ENCODE peak calls at places on chromosomes 5 and 9, in six cellular contexts. One of them, this sample, is unnamed. For H3K9me3, the result is how much of the 10 kb centered on the place peaks cover.

GRCh38 chr5:140251527-140251973 is 51.4 kb downstream of the PFDN1 start:
- DNase-seq in ovary: no peak
- DNase-seq in lower lobe of right lung: no peak
- DNase-seq in right cardiac atrium: no peak
- DNase-seq in neural progenitor cell: no peak
- DNase-seq in thoracic aorta: no peak
- DNase-seq in this sample: no peak

GRCh38 chr9:112226091-112226490 is 51.0 kb upstream of the SUSD1 start:
- DNase-seq in ovary: no peak
- DNase-seq in right cardiac atrium: no peak
- DNase-seq in neural progenitor cell: no peak
- DNase-seq in lower lobe of right lung: no peak
- DNase-seq in thoracic aorta: no peak
- DNase-seq in this sample: no peak

GRCh38 chr9:89888677-89889076 is 283.9 kb downstream of the GADD45G start:
- DNase-seq in lower lobe of right lung: no peak
- DNase-seq in right cardiac atrium: no peak
- DNase-seq in thoracic aorta: no peak
- DNase-seq in ovary: no peak
- DNase-seq in neural progenitor cell: no peak
- DNase-seq in this sample: no peak

GRCh38 chr9:91179237-91180138 is 182.2 kb downstream of the AUH start:
- DNase-seq in lower lobe of right lung: no peak
- DNase-seq in ovary: no peak
- DNase-seq in right cardiac atrium: no peak
- DNase-seq in thoracic aorta: no peak
- DNase-seq in neural progenitor cell: no peak
- DNase-seq in this sample: no peak

GRCh38 chr5:13866792-13867191 is 77.7 kb downstream of the DNAH5 start:
- DNase-seq in right cardiac atrium: peak
- DNase-seq in thoracic aorta: no peak
- DNase-seq in lower lobe of right lung: no peak
- DNase-seq in neural progenitor cell: peak
- DNase-seq in ovary: no peak
- DNase-seq in this sample: no peak

GRCh38 chr9:138067594-138068367 is 190.2 kb downstream of the CACNA1B start:
- DNase-seq in thoracic aorta: no peak
- DNase-seq in lower lobe of right lung: no peak
- DNase-seq in right cardiac atrium: no peak
- DNase-seq in neural progenitor cell: no peak
- DNase-seq in ovary: no peak
- DNase-seq in this sample: no peak

GRCh38 chr9:131119600-131119999 is 5.8 kb upstream of the NUP214 start:
- DNase-seq in thoracic aorta: no peak
- DNase-seq in lower lobe of right lung: no peak
- DNase-seq in right cardiac atrium: no peak
- DNase-seq in ovary: no peak
- DNase-seq in neural progenitor cell: no peak
- DNase-seq in this sample: no peak

GRCh38 chr9:85302860-85303779 is 438.6 kb downstream of the AGTPBP1 start:
- DNase-seq in thoracic aorta: no peak
- DNase-seq in neural progenitor cell: no peak
- DNase-seq in ovary: no peak
- DNase-seq in lower lobe of right lung: no peak
- DNase-seq in right cardiac atrium: no peak
- DNase-seq in this sample: no peak

GRCh38 chr9:134382733-134383132 is 56.5 kb downstream of the RXRA start:
- DNase-seq in thoracic aorta: no peak
- DNase-seq in neural progenitor cell: no peak
- DNase-seq in right cardiac atrium: no peak
- DNase-seq in lower lobe of right lung: no peak
- DNase-seq in ovary: no peak
- DNase-seq in this sample: no peak

GRCh38 chr5:103446813-103447212 is 115.8 kb downstream of the NUDT12 start:
- DNase-seq in ovary: no peak
- DNase-seq in thoracic aorta: no peak
- DNase-seq in neural progenitor cell: no peak
- DNase-seq in right cardiac atrium: no peak
- DNase-seq in lower lobe of right lung: no peak
- DNase-seq in this sample: no peak

GRCh38 chr5:133635051-133635450 is 22.7 kb upstream of the FSTL4 start:
- DNase-seq in neural progenitor cell: no peak
- DNase-seq in ovary: no peak
- DNase-seq in thoracic aorta: no peak
- DNase-seq in right cardiac atrium: no peak
- DNase-seq in lower lobe of right lung: no peak
- DNase-seq in this sample: no peak

GRCh38 chr5:51033215-51033614 is 350.0 kb upstream of the ISL1 start:
- DNase-seq in thoracic aorta: no peak
- DNase-seq in lower lobe of right lung: no peak
- DNase-seq in right cardiac atrium: no peak
- DNase-seq in neural progenitor cell: no peak
- DNase-seq in ovary: no peak
- DNase-seq in this sample: no peak

GRCh38 chr5:75214928-75215327 is 21.8 kb downstream of the ANKRD31 start:
- DNase-seq in neural progenitor cell: no peak
- DNase-seq in lower lobe of right lung: no peak
- DNase-seq in ovary: no peak
- DNase-seq in thoracic aorta: no peak
- DNase-seq in right cardiac atrium: no peak
- DNase-seq in this sample: no peak

GRCh38 chr5:101677961-101678360 is 618.1 kb downstream of the SLCO4C1 start:
- DNase-seq in neural progenitor cell: peak
- DNase-seq in right cardiac atrium: no peak
- DNase-seq in lower lobe of right lung: no peak
- DNase-seq in ovary: no peak
- DNase-seq in thoracic aorta: no peak
- DNase-seq in this sample: no peak

GRCh38 chr9:39588056-39588814 is 232.8 kb downstream of the SPATA31A1 start:
- DNase-seq in neural progenitor cell: no peak
- DNase-seq in thoracic aorta: no peak
- DNase-seq in lower lobe of right lung: no peak
- DNase-seq in ovary: no peak
- DNase-seq in right cardiac atrium: no peak
- DNase-seq in this sample: no peak

GRCh38 chr9:94782367-94783120 is 56.0 kb downstream of the AOPEP start:
- DNase-seq in right cardiac atrium: no peak
- DNase-seq in ovary: no peak
- DNase-seq in neural progenitor cell: no peak
- DNase-seq in lower lobe of right lung: no peak
- DNase-seq in thoracic aorta: no peak
- DNase-seq in this sample: no peak

GRCh38 chr5:109961755-109962154 is 272.0 kb downstream of the MAN2A1 start:
- DNase-seq in thoracic aorta: no peak
- DNase-seq in right cardiac atrium: no peak
- DNase-seq in lower lobe of right lung: no peak
- DNase-seq in ovary: no peak
- DNase-seq in neural progenitor cell: no peak
- DNase-seq in this sample: no peak

GRCh38 chr9:120914410-120914809 is 12.2 kb downstream of the TRAF1 start:
- DNase-seq in neural progenitor cell: no peak
- DNase-seq in thoracic aorta: no peak
- DNase-seq in ovary: no peak
- DNase-seq in lower lobe of right lung: no peak
- DNase-seq in right cardiac atrium: peak
- DNase-seq in this sample: no peak

GRCh38 chr9:122103985-122104384 is 10.9 kb upstream of the TTLL11 start:
- DNase-seq in ovary: no peak
- DNase-seq in thoracic aorta: no peak
- DNase-seq in lower lobe of right lung: no peak
- DNase-seq in neural progenitor cell: no peak
- DNase-seq in right cardiac atrium: no peak
- DNase-seq in this sample: no peak

GRCh38 chr9:135400496-135400895 is 79.1 kb upstream of the PPP1R26 start:
- DNase-seq in thoracic aorta: no peak
- DNase-seq in lower lobe of right lung: no peak
- DNase-seq in ovary: no peak
- DNase-seq in right cardiac atrium: no peak
- DNase-seq in neural progenitor cell: no peak
- DNase-seq in this sample: no peak

GRCh38 chr9:33151007-33151557 is 16.1 kb downstream of the B4GALT1 start:
- DNase-seq in ovary: peak
- DNase-seq in right cardiac atrium: peak
- DNase-seq in neural progenitor cell: no peak
- DNase-seq in lower lobe of right lung: no peak
- DNase-seq in thoracic aorta: no peak
- DNase-seq in this sample: no peak

GRCh38 chr5:71974165-71974564 is 133.1 kb upstream of the MAP1B start:
- DNase-seq in right cardiac atrium: no peak
- DNase-seq in lower lobe of right lung: no peak
- DNase-seq in thoracic aorta: peak
- DNase-seq in neural progenitor cell: no peak
- DNase-seq in ovary: no peak
- DNase-seq in this sample: peak

GRCh38 chr5:71974622-71975021 is 132.7 kb upstream of the MAP1B start:
- DNase-seq in right cardiac atrium: no peak
- DNase-seq in ovary: no peak
- DNase-seq in thoracic aorta: no peak
- DNase-seq in lower lobe of right lung: no peak
- DNase-seq in neural progenitor cell: no peak
- DNase-seq in this sample: no peak

GRCh38 chr5:71971862-71972261 is 135.4 kb upstream of the MAP1B start:
- DNase-seq in thoracic aorta: no peak
- DNase-seq in neural progenitor cell: no peak
- DNase-seq in ovary: no peak
- DNase-seq in right cardiac atrium: no peak
- DNase-seq in lower lobe of right lung: no peak
- DNase-seq in this sample: no peak

GRCh38 chr5:71973563-71973962 is 133.7 kb upstream of the MAP1B start:
- DNase-seq in thoracic aorta: no peak
- DNase-seq in right cardiac atrium: no peak
- DNase-seq in neural progenitor cell: no peak
- DNase-seq in ovary: no peak
- DNase-seq in lower lobe of right lung: no peak
- DNase-seq in this sample: no peak

DNA sequence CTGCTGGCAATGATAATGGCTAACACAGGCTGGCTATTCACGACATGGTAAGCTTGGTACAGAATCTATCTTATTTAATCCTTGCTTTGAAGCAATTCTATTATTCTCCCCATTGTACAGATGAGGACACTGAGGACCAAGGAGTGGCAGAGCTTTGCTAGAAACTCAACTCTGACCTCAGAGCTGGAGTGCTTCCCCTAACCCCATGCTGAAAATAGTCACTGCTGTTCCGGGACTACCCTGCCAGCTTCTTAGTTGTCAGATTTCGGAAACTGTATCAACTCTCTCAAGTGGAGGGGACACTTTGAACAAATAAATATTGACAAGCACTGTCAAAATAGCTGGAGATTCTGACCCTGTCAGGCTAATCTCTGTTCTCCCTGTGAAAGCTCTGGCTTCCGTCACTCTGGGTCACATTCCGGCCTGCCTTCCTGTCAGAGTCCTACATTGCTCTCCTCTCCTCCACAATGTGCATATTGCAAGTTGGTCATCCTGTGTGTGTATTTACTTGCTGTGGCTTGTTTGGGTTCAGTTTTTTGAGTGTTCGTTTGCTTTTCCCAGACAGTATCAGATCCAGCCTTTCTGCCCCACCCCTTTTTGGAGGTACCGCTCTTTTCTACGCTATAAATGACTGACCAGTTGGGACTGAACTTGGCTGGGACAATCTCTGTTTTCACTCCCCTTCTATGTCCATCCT is 134.3 kb upstream of the MAP1B start:
- DNase-seq in thoracic aorta: no peak
- DNase-seq in ovary: no peak
- DNase-seq in right cardiac atrium: no peak
- DNase-seq in lower lobe of right lung: no peak
- DNase-seq in neural progenitor cell: no peak
- DNase-seq in this sample: no peak
- H3K9me3 ChIP-seq in thoracic aorta: under half
- H3K9me3 ChIP-seq in ovary: under half
- H3K9me3 ChIP-seq in right cardiac atrium: under half
- H3K9me3 ChIP-seq in lower lobe of right lung: under half
- H3K9me3 ChIP-seq in neural progenitor cell: under half
- H3K9me3 ChIP-seq in this sample: under half

DNA sequence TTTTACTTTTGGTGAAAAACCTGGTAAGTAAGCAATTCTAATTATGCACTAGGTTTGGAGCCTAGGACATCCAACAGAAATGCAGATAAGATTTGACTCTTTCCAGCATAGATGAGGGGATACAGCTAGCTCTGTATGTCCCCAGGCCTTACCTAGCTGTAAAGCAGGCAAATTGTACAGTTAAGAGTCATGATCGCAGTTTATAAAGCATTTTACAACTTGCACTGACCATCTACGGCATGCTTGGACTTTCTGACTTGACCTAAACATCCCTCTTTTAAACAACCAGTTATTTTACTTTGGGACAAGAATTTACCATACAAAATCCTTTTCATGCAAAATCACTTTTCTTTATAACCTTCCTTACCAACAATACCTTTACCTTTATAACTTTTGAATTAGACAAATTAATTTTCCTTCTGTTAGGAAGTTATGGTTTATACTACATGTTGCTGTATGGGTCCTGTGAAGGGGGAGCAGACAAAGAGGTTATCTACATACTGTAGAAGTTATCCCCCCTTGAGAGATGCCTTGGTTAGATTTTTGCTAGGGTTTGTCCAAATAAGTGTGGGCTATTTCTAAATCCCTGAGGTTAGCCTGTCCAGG is 36.8 kb downstream of the FGD3 start:
- DNase-seq in neural progenitor cell: peak
- DNase-seq in right cardiac atrium: no peak
- DNase-seq in ovary: no peak
- DNase-seq in thoracic aorta: no peak
- DNase-seq in lower lobe of right lung: no peak
- DNase-seq in this sample: no peak
- H3K9me3 ChIP-seq in neural progenitor cell: under half
- H3K9me3 ChIP-seq in right cardiac atrium: under half
- H3K9me3 ChIP-seq in ovary: under half
- H3K9me3 ChIP-seq in thoracic aorta: under half
- H3K9me3 ChIP-seq in lower lobe of right lung: under half
- H3K9me3 ChIP-seq in this sample: under half

GRCh38 chr5:1461396-1461795 is 16.2 kb upstream of the SLC6A3 start:
- DNase-seq in ovary: no peak
- DNase-seq in lower lobe of right lung: no peak
- DNase-seq in thoracic aorta: no peak
- DNase-seq in neural progenitor cell: no peak
- DNase-seq in right cardiac atrium: no peak
- DNase-seq in this sample: no peak
- H3K9me3 ChIP-seq in ovary: under half
- H3K9me3 ChIP-seq in lower lobe of right lung: under half
- H3K9me3 ChIP-seq in thoracic aorta: under half
- H3K9me3 ChIP-seq in neural progenitor cell: under half
- H3K9me3 ChIP-seq in right cardiac atrium: under half
- H3K9me3 ChIP-seq in this sample: under half

DNA sequence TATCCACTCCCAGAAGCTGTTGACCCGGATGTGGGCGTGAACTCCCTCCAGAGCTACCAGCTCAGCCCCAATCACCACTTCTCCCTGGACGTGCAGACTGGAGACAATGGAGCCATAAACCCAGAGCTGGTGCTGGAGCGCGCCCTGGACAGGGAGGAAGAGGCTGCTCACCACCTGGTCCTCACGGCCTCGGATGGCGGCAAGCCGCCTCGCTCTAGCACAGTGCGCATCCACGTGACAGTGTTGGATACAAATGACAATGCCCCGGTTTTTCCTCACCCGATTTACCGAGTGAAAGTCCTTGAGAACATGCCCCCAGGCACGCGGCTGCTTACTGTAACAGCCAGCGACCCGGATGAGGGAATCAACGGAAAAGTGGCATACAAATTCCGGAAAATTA is 834 bp downstream of the PCDHGA8 start:
- DNase-seq in lower lobe of right lung: no peak
- DNase-seq in right cardiac atrium: no peak
- DNase-seq in ovary: no peak
- DNase-seq in neural progenitor cell: no peak
- DNase-seq in thoracic aorta: no peak
- DNase-seq in this sample: no peak
- H3K9me3 ChIP-seq in lower lobe of right lung: half or more
- H3K9me3 ChIP-seq in right cardiac atrium: under half
- H3K9me3 ChIP-seq in ovary: under half
- H3K9me3 ChIP-seq in neural progenitor cell: half or more
- H3K9me3 ChIP-seq in thoracic aorta: half or more
- H3K9me3 ChIP-seq in this sample: under half